ENCODE peak calls at places on chromosomes 16 and 17, in ten cellular contexts. O is activated naive CD8-positive, alpha-beta T cell treated with anti-CD3 and anti-CD28 coated beads, Interleukin-2, amount 50 U/mL, for 16 hours; W is C1 segment of cervical spinal cord; Q is trophoblast cell; L is choroid plexus epithelial cell; E is uterus; B is activated T-helper 1 cell treated with anti-CD3 and anti-CD28 coated beads, Interleukin-2, amount 50 U/mL, for 16 hours; D is B cell; V is adrenal gland; U is retina. Y is an unnamed sample.

GRCh38 chr16:17470871-17471744 is at the start of gene XYLT1:
- DNase-seq in B (no peak), E (peak), Q (peak), L (peak), D (no peak), W (no peak), V (peak), O (no peak), U (peak), Y (no peak)

GRCh38 chr16:80803341-80804060 is 897 bp downstream of the CDYL2 start:
- DNase-seq in B (peak), V (peak), O (no peak), W (no peak), E (no peak), D (no peak), Q (peak), L (peak), U (peak), Y (no peak)

GRCh38 chr17:2337811-2338657 is 733 bp downstream of the SGSM2 start:
- DNase-seq in Q (peak), L (peak), D (peak), W (peak), O (peak), E (peak), U (peak), V (peak), B (no peak), Y (no peak)

GRCh38 chr16:49521706-49522325 is 148.2 kb downstream of the C16orf78 start:
- DNase-seq in W (no peak), V (no peak), O (no peak), L (no peak), Q (no peak), D (no peak), E (no peak), U (no peak), B (no peak), Y (no peak)

GRCh38 chr16:4208529-4208835 is 33.4 kb downstream of the SRL start:
- DNase-seq in L (no peak), W (no peak), D (peak), Q (no peak), B (no peak), U (no peak), E (no peak), V (no peak), O (no peak), Y (no peak)

GRCh38 chr17:28065706-28066105 is 23.2 kb downstream of the NLK start:
- DNase-seq in L (no peak), Q (no peak), V (no peak), W (no peak), D (no peak), B (no peak), E (no peak), U (no peak), O (no peak), Y (no peak)

GRCh38 chr17:61510237-61510636 is 58.0 kb downstream of the TBX4 start:
- DNase-seq in U (no peak), W (no peak), O (no peak), L (no peak), V (no peak), D (no peak), E (no peak), B (no peak), Q (no peak), Y (no peak)

GRCh38 chr17:61361084-61361483 is 38.6 kb upstream of the TBX2 start:
- DNase-seq in E (no peak), V (no peak), B (no peak), L (peak), W (no peak), Q (no peak), U (no peak), O (no peak), D (no peak), Y (no peak)

GRCh38 chr16:64132686-64133085 is 989.2 kb downstream of the CDH11 start:
- DNase-seq in O (no peak), W (no peak), V (no peak), L (no peak), U (no peak), D (no peak), E (no peak), B (no peak), Q (no peak), Y (peak)

GRCh38 chr17:65455972-65456343 is 105.5 kb downstream of the AXIN2 start:
- DNase-seq in E (peak), D (no peak), L (peak), O (no peak), W (no peak), B (no peak), V (peak), U (peak), Q (no peak), Y (peak)

GRCh38 chr17:19647697-19648474 is 665 bp upstream of the ALDH3A2 start:
- DNase-seq in E (peak), U (peak), O (peak), V (peak), Q (peak), B (no peak), W (peak), L (peak), D (peak), Y (peak)

GRCh38 chr17:35373532-35373983 is at the start of gene SLFN11:
- DNase-seq in W (peak), E (peak), D (peak), L (peak), O (peak), V (peak), U (no peak), B (peak), Q (no peak), Y (peak)

GRCh38 chr17:59753522-59754467 is 46.3 kb downstream of the VMP1 start:
- DNase-seq in W (no peak), L (peak), B (no peak), U (peak), D (no peak), E (peak), O (no peak), Q (peak), V (no peak), Y (peak)

GRCh38 chr17:33163827-33164555 is 129.1 kb downstream of the ASIC2 start:
- DNase-seq in U (no peak), L (no peak), E (peak), D (peak), W (no peak), B (no peak), Q (no peak), O (no peak), V (peak), Y (peak)

GRCh38 chr16:88405325-88406060 is 22.7 kb downstream of the ZNF469 start:
- DNase-seq in W (no peak), E (no peak), B (no peak), Q (no peak), U (no peak), O (no peak), L (peak), D (no peak), V (no peak), Y (no peak)

GRCh38 chr17:59046192-59046591 is 60.5 kb downstream of the TRIM37 start:
- DNase-seq in D (no peak), E (no peak), L (peak), B (no peak), U (no peak), V (no peak), W (no peak), O (no peak), Q (no peak), Y (no peak)

GRCh38 chr17:80671039-80671822 is 126.6 kb downstream of the RPTOR start:
- DNase-seq in E (no peak), U (no peak), V (peak), W (no peak), O (no peak), Q (no peak), L (peak), B (no peak), D (no peak), Y (no peak)

Y was measured in pons.